ENCODE peak calls at places on chromosome 11, in eight cellular contexts. Y is adrenal gland; G is SW 1271; Q is cardiac fibroblast; F is ascending aorta; E is C1 segment of cervical spinal cord; I is activated T-cell treated with anti-CD3 and anti-CD28 coated beads, Interleukin-2, amount 50 U/mL, for 48 hours; M is stimulated activated CD4-positive, alpha-beta T cell treated with anti-CD3 and anti-CD28 coated beads, Interleukin-1b, Interleukin-23, amount 100 ng/mL, for 1 hour. J is an unnamed sample.
A peak's percentile ranks its signal among the peaks of the same experiment; 100 is the strongest.

GRCh38 chr11:25981998-25982397 is 349.9 kb upstream of the ANO3 start:
- DNase-seq in Y (peak; percentile 15), G (no peak), Q (peak; percentile 87), F (no peak), E (no peak), I (no peak), M (no peak), J (peak; percentile 14)

GRCh38 chr11:8593455-8593854 is 573 bp downstream of the STK33 start:
- DNase-seq in Y (no peak), G (no peak), Q (no peak), F (no peak), E (no peak), I (no peak), M (no peak), J (no peak)

GRCh38 chr11:1478011-1478410 is 8.6 kb downstream of the MOB2 start:
- DNase-seq in Y (no peak), G (no peak), Q (no peak), F (no peak), E (no peak), I (no peak), M (no peak), J (no peak)

GRCh38 chr11:134418119-134418840 is 6.2 kb upstream of the B3GAT1 start:
- DNase-seq in Y (no peak), G (no peak), Q (peak; percentile 11), F (no peak), E (no peak), I (no peak), M (no peak), J (no peak)

GRCh38 chr11:9847636-9848035 is 183.8 kb downstream of the SWAP70 start:
- DNase-seq in Y (no peak), G (no peak), Q (peak; percentile 22), F (no peak), E (no peak), I (no peak), M (no peak), J (no peak)

GRCh38 chr11:128579790-128580504 is 7.4 kb downstream of the ETS1 start:
- DNase-seq in Y (no peak), G (no peak), Q (no peak), F (no peak), E (no peak), I (no peak), M (no peak), J (no peak)

GRCh38 chr11:106369224-106369623 is 291.8 kb downstream of the AASDHPPT start:
- DNase-seq in Y (no peak), G (no peak), Q (no peak), F (no peak), E (no peak), I (no peak), M (no peak), J (no peak)

GRCh38 chr11:125778728-125779127 is at the start of gene PATE2:
- DNase-seq in Y (no peak), G (no peak), Q (no peak), F (no peak), E (no peak), I (no peak), M (no peak), J (no peak)

GRCh38 chr11:93908689-93909088 is 58.3 kb upstream of the VSTM5 start:
- DNase-seq in Y (no peak), G (peak; percentile 47), Q (peak; percentile 60), F (no peak), E (no peak), I (no peak), M (no peak), J (no peak)

GRCh38 chr11:106644824-106645223 is 373.5 kb downstream of the GUCY1A2 start:
- DNase-seq in Y (no peak), G (no peak), Q (peak; percentile 17), F (no peak), E (no peak), I (no peak), M (no peak), J (no peak)

GRCh38 chr11:104254347-104254746 is 90.4 kb upstream of the PDGFD start:
- DNase-seq in Y (peak; percentile 18), G (peak; percentile 12), Q (peak; percentile 62), F (no peak), E (no peak), I (peak; percentile 44), M (no peak), J (peak; percentile 17)

GRCh38 chr11:114279778-114280532 is 16.2 kb upstream of the NNMT start:
- DNase-seq in Y (no peak), G (no peak), Q (peak; percentile 66), F (no peak), E (no peak), I (no peak), M (no peak), J (no peak)

GRCh38 chr11:75508051-75508561 is 17.6 kb downstream of the GDPD5 start:
- DNase-seq in Y (no peak), G (no peak), Q (no peak), F (no peak), E (no peak), I (peak; percentile 41), M (no peak), J (no peak)

GRCh38 chr11:19344661-19345518 is 104.1 kb upstream of the E2F8 start:
- DNase-seq in Y (peak; percentile 33), G (no peak), Q (peak; percentile 73), F (no peak), E (peak; percentile 44), I (peak; percentile 18), M (no peak), J (no peak)

GRCh38 chr11:69172674-69173073 is 16.9 kb downstream of the SMIM38 start:
- DNase-seq in Y (no peak), G (no peak), Q (no peak), F (no peak), E (no peak), I (no peak), M (no peak), J (no peak)

GRCh38 chr11:76702378-76703128 is 32.0 kb upstream of the LRRC32 start:
- DNase-seq in Y (no peak), G (no peak), Q (no peak), F (no peak), E (no peak), I (no peak), M (no peak), J (peak; percentile 85)

GRCh38 chr11:10623797-10624761 is 55.6 kb upstream of the LYVE1 start:
- DNase-seq in Y (peak; percentile 43), G (no peak), Q (peak; percentile 32), F (no peak), E (no peak), I (no peak), M (no peak), J (peak; percentile 67)

GRCh38 chr11:120564573-120565301 is 53.2 kb downstream of the GRIK4 start:
- DNase-seq in Y (peak; percentile 74), G (no peak), Q (peak; percentile 52), F (no peak), E (peak; percentile 51), I (peak; percentile 65), M (no peak), J (peak; percentile 32)

GRCh38 chr11:57597971-57598830 is 716 bp downstream of the SERPING1 start:
- DNase-seq in Y (peak; percentile 54), G (no peak), Q (peak; percentile 88), F (peak; percentile 42), E (peak; percentile 32), I (no peak), M (no peak), J (peak; percentile 9)

GRCh38 chr11:64787526-64788320 is 9.4 kb upstream of the SF1 start:
- DNase-seq in Y (peak; percentile 64), G (no peak), Q (peak; percentile 68), F (no peak), E (peak; percentile 17), I (peak; percentile 76), M (no peak), J (peak; percentile 85)

GRCh38 chr11:134155946-134156865 is 67.6 kb downstream of the NCAPD3 start:
- DNase-seq in Y (no peak), G (no peak), Q (no peak), F (no peak), E (no peak), I (no peak), M (no peak), J (no peak)

GRCh38 chr11:126102436-126102894 is 39.8 kb upstream of the CDON start:
- DNase-seq in Y (no peak), G (no peak), Q (peak; percentile 76), F (no peak), E (no peak), I (no peak), M (no peak), J (peak; percentile 39)

GRCh38 chr11:130550160-130550559 is 101.7 kb downstream of the ADAMTS15 start:
- DNase-seq in Y (no peak), G (no peak), Q (no peak), F (no peak), E (no peak), I (no peak), M (no peak), J (no peak)

GRCh38 chr11:5364214-5364613 is 12.9 kb downstream of the OR51B6 start:
- DNase-seq in Y (no peak), G (peak; percentile 68), Q (peak; percentile 65), F (no peak), E (no peak), I (no peak), M (no peak), J (no peak)

GRCh38 chr11:13287026-13287425 is 9.4 kb downstream of the BMAL1 start:
- DNase-seq in Y (no peak), G (no peak), Q (no peak), F (no peak), E (no peak), I (peak; percentile 55), M (no peak), J (no peak)

GRCh38 chr11:65083834-65084597 is at the start of the genes CDCA5 and ZFPL1:
- DNase-seq in Y (peak; percentile 95), G (peak; percentile 81), Q (peak; percentile 97), F (peak; percentile 77), E (peak; percentile 89), I (peak; percentile 98), M (peak; percentile 89), J (peak; percentile 97)

J was measured in K562.